ENCODE peak calls at places on chromosomes 3 and 15, in six cellular contexts. L, Y, P, F, N and H are unnamed samples.
A peak's percentile ranks its signal among the peaks of the same experiment; 100 is the strongest.

GRCh38 chr3:156174229-156174847 is 54.0 kb downstream of the KCNAB1 start:
- DNase-seq in L (no peak), Y (no peak), P (no peak), F (no peak), N (no peak), H (no peak)

GRCh38 chr15:52652984-52653383 is 26.2 kb downstream of the ATOSA start:
- DNase-seq in L (no peak), Y (no peak), P (no peak), F (peak; percentile 47), N (no peak), H (no peak)

GRCh38 chr15:63192604-63193206 is 3.3 kb downstream of the RAB8B start:
- DNase-seq in L (no peak), Y (no peak), P (no peak), F (no peak), N (no peak), H (no peak)

GRCh38 chr3:186785517-186786018 is 2.2 kb downstream of the EIF4A2 start:
- DNase-seq in L (no peak), Y (no peak), P (no peak), F (no peak), N (no peak), H (no peak)

GRCh38 chr3:126781889-126782491 is 78.0 kb downstream of the CHCHD6 start:
- DNase-seq in L (no peak), Y (no peak), P (no peak), F (peak; percentile 83), N (no peak), H (no peak)

GRCh38 chr3:64318001-64318400 is 92.7 kb upstream of the PRICKLE2 start:
- DNase-seq in L (no peak), Y (no peak), P (no peak), F (no peak), N (no peak), H (no peak)

GRCh38 chr15:68646156-68646555 is 67.4 kb downstream of the CORO2B start:
- DNase-seq in L (no peak), Y (no peak), P (peak; percentile 72), F (no peak), N (no peak), H (no peak)

GRCh38 chr15:72229947-72230196 is 1.1 kb downstream of the PKM start:
- DNase-seq in L (no peak), Y (no peak), P (no peak), F (no peak), N (no peak), H (no peak)